ENCODE peak calls at places on chromosomes 12 and 14, in four cellular contexts. W is IMR-90, S is tibial nerve, P is ascending aorta. Z is an unnamed sample.

GRCh38 chr14:96748371-96748770 is 48.8 kb upstream of the VRK1 start:
- DNase-seq in W (no peak), S (no peak), P (no peak), Z (no peak)

GRCh38 chr14:24079521-24080141 is 8.3 kb downstream of the CPNE6 start:
- DNase-seq in W (no peak), S (no peak), P (no peak), Z (no peak)

GRCh38 chr12:130846386-130846785 is 7.3 kb upstream of the STX2 start:
- DNase-seq in W (no peak), S (no peak), P (no peak), Z (no peak)

GRCh38 chr14:104383088-104383805 is 196.3 kb upstream of the C14orf180 start:
- DNase-seq in W (no peak), S (no peak), P (peak), Z (no peak)

GRCh38 chr12:69008510-69008909 is 75.5 kb upstream of the CPM start:
- DNase-seq in W (peak), S (no peak), P (no peak), Z (no peak)

GRCh38 chr14:52080817-52081755 is 12.2 kb upstream of the NID2 start:
- DNase-seq in W (peak), S (no peak), P (no peak), Z (no peak)

GRCh38 chr12:38921025-38921677 is 15.8 kb upstream of the CPNE8 start:
- DNase-seq in W (no peak), S (peak), P (no peak), Z (no peak)

GRCh38 chr14:63499701-63500250 is 43.4 kb downstream of the PPP2R5E start:
- DNase-seq in W (peak), S (no peak), P (no peak), Z (peak)

GRCh38 chr12:58424735-58425379 is 483.5 kb downstream of the ATP23 start:
- DNase-seq in W (no peak), S (no peak), P (no peak), Z (no peak)

GRCh38 chr14:68976160-68977067 is 2.7 kb downstream of the ACTN1 start:
- DNase-seq in W (peak), S (no peak), P (no peak), Z (no peak)

GRCh38 chr12:126668538-126668937 is 1598.4 kb upstream of the TMEM132C start:
- DNase-seq in W (no peak), S (no peak), P (no peak), Z (no peak)

GRCh38 chr12:71591601-71592000 is 72.0 kb downstream of the ZFC3H1 start:
- DNase-seq in W (no peak), S (no peak), P (no peak), Z (no peak)

GRCh38 chr14:89013098-89013504 is 188.7 kb downstream of the TTC8 start:
- DNase-seq in W (peak), S (no peak), P (no peak), Z (no peak)

GRCh38 chr12:78209851-78210493 is 379.3 kb downstream of the NAV3 start:
- DNase-seq in W (peak), S (no peak), P (no peak), Z (no peak)

GRCh38 chr14:97848351-97848980 is 1051.3 kb downstream of the VRK1 start:
- DNase-seq in W (no peak), S (no peak), P (no peak), Z (no peak)

GRCh38 chr14:100302616-100303015 is 3.6 kb downstream of the SLC25A29 start:
- DNase-seq in W (no peak), S (no peak), P (no peak), Z (no peak)

GRCh38 chr12:20492251-20492728 is 124.0 kb downstream of the PDE3A start:
- DNase-seq in W (peak), S (no peak), P (no peak), Z (no peak)

GRCh38 chr14:68952544-68953535 is 26.3 kb downstream of the ACTN1 start:
- DNase-seq in W (peak), S (no peak), P (no peak), Z (no peak)

GRCh38 chr14:49997991-49998390 is 105.1 kb downstream of the ARF6 start:
- DNase-seq in W (no peak), S (no peak), P (no peak), Z (no peak)

GRCh38 chr12:128856035-128856790 is 2.9 kb downstream of the GLT1D1 start:
- DNase-seq in W (no peak), S (no peak), P (no peak), Z (no peak)

GRCh38 chr14:98174031-98174430 is 1098.0 kb downstream of the BCL11B start:
- DNase-seq in W (no peak), S (no peak), P (no peak), Z (no peak)

GRCh38 chr12:127182018-127182417 is 1085.0 kb upstream of the TMEM132C start:
- DNase-seq in W (no peak), S (no peak), P (no peak), Z (no peak)

GRCh38 chr14:100135784-100136183 is 23.7 kb downstream of the DEGS2 start:
- DNase-seq in W (no peak), S (no peak), P (no peak), Z (no peak)

GRCh38 chr14:52834440-52834842 is 43.0 kb upstream of the GNPNAT1 start:
- DNase-seq in W (peak), S (no peak), P (no peak), Z (no peak)

GRCh38 chr12:130070017-130070653 is 92.1 kb upstream of the FZD10 start:
- DNase-seq in W (no peak), S (no peak), P (no peak), Z (peak)

GRCh38 chr14:61280526-61281185 is 482 bp downstream of the TMEM30B start:
- DNase-seq in W (peak), S (peak), P (no peak), Z (peak)

GRCh38 chr12:109418848-109419474 is 58.1 kb downstream of the KCTD10 start:
- DNase-seq in W (no peak), S (no peak), P (no peak), Z (no peak)

GRCh38 chr12:104571328-104571727 is 114.6 kb downstream of the CHST11 start:
- DNase-seq in W (no peak), S (no peak), P (no peak), Z (no peak)

GRCh38 chr12:5258498-5258897 is 173.4 kb upstream of the NTF3 start:
- DNase-seq in W (peak), S (no peak), P (no peak), Z (no peak)

GRCh38 chr12:63792333-63792732 is 12.6 kb downstream of the RXYLT1 start:
- DNase-seq in W (no peak), S (no peak), P (no peak), Z (no peak)
- H3K27ac ChIP-seq in W (no peak), S (no peak), P (no peak), Z (no peak)

GRCh38 chr14:83520837-83521236 is 1987.2 kb upstream of the SEL1L start:
- DNase-seq in W (peak), S (no peak), P (no peak), Z (no peak)
- TF ChIP-seq CTCF in W (no peak), S (no peak), P (no peak), Z (no peak)

GRCh38 chr12:125185740-125186470 is 120.7 kb downstream of the AACS start:
- DNase-seq in W (peak), S (no peak), P (no peak), Z (peak)

GRCh38 chr12:125184213-125184952 is 119.1 kb downstream of the AACS start:
- DNase-seq in W (no peak), S (no peak), P (no peak), Z (no peak)

GRCh38 chr12:125185311-125185739 is 120.1 kb downstream of the AACS start:
- DNase-seq in W (no peak), S (no peak), P (no peak), Z (no peak)

GRCh38 chr12:125181107-125181506 is 115.9 kb downstream of the AACS start:
- DNase-seq in W (no peak), S (no peak), P (no peak), Z (no peak)

GRCh38 chr12:125183187-125184067 is 118.2 kb downstream of the AACS start:
- DNase-seq in W (peak), S (peak), P (no peak), Z (peak)
- H3K4me3 ChIP-seq in W (no peak), S (no peak), P (peak), Z (no peak)

GRCh38 chr14:82655770-82656169 is 1122.1 kb upstream of the SEL1L start:
- DNase-seq in W (no peak), S (no peak), P (no peak), Z (no peak)
- H3K27ac ChIP-seq in W (no peak), S (no peak), P (no peak), Z (no peak)

Z was measured in gastrocnemius medialis.